ENCODE peak calls at places on chromosomes 11 and 22, in eight cellular contexts. One of them, this sample, is unnamed.

GRCh38 chr11:57276857-57277505 is 39.9 kb upstream of the APLNR start:
- DNase-seq in adrenal gland: no peak
- DNase-seq in body of pancreas: no peak
- DNase-seq in right lobe of liver: no peak
- DNase-seq in IMR-90: peak
- DNase-seq in thyroid gland: no peak
- DNase-seq in spleen: no peak
- DNase-seq in NB4: peak
- DNase-seq in this sample: no peak

GRCh38 chr22:45426387-45426786 is 12.9 kb downstream of the RIBC2 start:
- DNase-seq in adrenal gland: peak
- DNase-seq in body of pancreas: no peak
- DNase-seq in right lobe of liver: peak
- DNase-seq in IMR-90: no peak
- DNase-seq in thyroid gland: no peak
- DNase-seq in spleen: peak
- DNase-seq in NB4: no peak
- DNase-seq in this sample: peak

GRCh38 chr11:110524227-110524626 is 94.5 kb downstream of the FDX1 start:
- DNase-seq in adrenal gland: no peak
- DNase-seq in body of pancreas: peak
- DNase-seq in right lobe of liver: no peak
- DNase-seq in IMR-90: peak
- DNase-seq in thyroid gland: no peak
- DNase-seq in spleen: no peak
- DNase-seq in NB4: no peak
- DNase-seq in this sample: no peak

GRCh38 chr22:36662981-36663380 is 40.6 kb downstream of the CACNG2 start:
- DNase-seq in adrenal gland: no peak
- DNase-seq in body of pancreas: no peak
- DNase-seq in right lobe of liver: no peak
- DNase-seq in IMR-90: no peak
- DNase-seq in thyroid gland: no peak
- DNase-seq in spleen: no peak
- DNase-seq in NB4: no peak
- DNase-seq in this sample: no peak

GRCh38 chr11:77793972-77794371 is 26.6 kb downstream of the RSF1 start:
- DNase-seq in adrenal gland: no peak
- DNase-seq in body of pancreas: no peak
- DNase-seq in right lobe of liver: no peak
- DNase-seq in IMR-90: no peak
- DNase-seq in thyroid gland: no peak
- DNase-seq in spleen: no peak
- DNase-seq in NB4: no peak
- DNase-seq in this sample: no peak

GRCh38 chr22:25475554-25476022 is 88.9 kb upstream of the GRK3 start:
- DNase-seq in adrenal gland: peak
- DNase-seq in body of pancreas: no peak
- DNase-seq in right lobe of liver: no peak
- DNase-seq in IMR-90: peak
- DNase-seq in thyroid gland: peak
- DNase-seq in spleen: no peak
- DNase-seq in NB4: no peak
- DNase-seq in this sample: no peak

GRCh38 chr22:33112606-33113005 is 54.4 kb upstream of the SYN3 start:
- DNase-seq in adrenal gland: no peak
- DNase-seq in body of pancreas: no peak
- DNase-seq in right lobe of liver: no peak
- DNase-seq in IMR-90: no peak
- DNase-seq in thyroid gland: no peak
- DNase-seq in spleen: no peak
- DNase-seq in NB4: no peak
- DNase-seq in this sample: no peak

GRCh38 chr11:32213223-32213622 is 122.3 kb downstream of the RCN1 start:
- DNase-seq in adrenal gland: no peak
- DNase-seq in body of pancreas: no peak
- DNase-seq in right lobe of liver: no peak
- DNase-seq in IMR-90: peak
- DNase-seq in thyroid gland: peak
- DNase-seq in spleen: no peak
- DNase-seq in NB4: peak
- DNase-seq in this sample: no peak

GRCh38 chr11:111736621-111737055 is 29.6 kb downstream of the PPP2R1B start:
- DNase-seq in adrenal gland: no peak
- DNase-seq in body of pancreas: no peak
- DNase-seq in right lobe of liver: no peak
- DNase-seq in IMR-90: no peak
- DNase-seq in thyroid gland: no peak
- DNase-seq in spleen: no peak
- DNase-seq in NB4: no peak
- DNase-seq in this sample: no peak

GRCh38 chr11:72781313-72782080 is 12.3 kb downstream of the STARD10 start:
- DNase-seq in adrenal gland: no peak
- DNase-seq in body of pancreas: peak
- DNase-seq in right lobe of liver: no peak
- DNase-seq in IMR-90: no peak
- DNase-seq in thyroid gland: peak
- DNase-seq in spleen: peak
- DNase-seq in NB4: peak
- DNase-seq in this sample: no peak

DNA sequence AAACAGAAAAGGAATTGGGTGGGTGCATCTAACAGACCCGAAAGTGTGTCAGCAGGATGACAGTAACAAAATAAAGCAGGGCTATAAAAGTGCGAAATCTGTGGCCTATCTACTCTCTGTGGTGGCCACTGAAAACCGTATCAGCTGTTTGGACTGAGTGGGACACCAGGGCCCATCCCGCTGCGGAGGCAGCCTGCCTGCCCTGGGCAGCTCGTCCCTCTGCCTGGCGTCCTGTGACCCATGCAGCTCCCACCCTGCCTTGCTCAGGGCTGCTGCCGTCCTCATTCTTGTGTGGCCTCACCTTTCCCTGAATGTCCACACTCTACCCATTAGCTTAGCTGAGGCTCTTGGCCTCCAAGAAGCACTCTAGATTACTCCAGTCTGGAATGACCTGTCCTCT is 30.4 kb downstream of the CARS1 start:
- DNase-seq in adrenal gland: no peak
- DNase-seq in body of pancreas: no peak
- DNase-seq in right lobe of liver: no peak
- DNase-seq in IMR-90: no peak
- DNase-seq in thyroid gland: no peak
- DNase-seq in spleen: no peak
- DNase-seq in NB4: no peak
- DNase-seq in this sample: no peak
- H3K4me3 ChIP-seq in adrenal gland: no peak
- H3K4me3 ChIP-seq in body of pancreas: no peak
- H3K4me3 ChIP-seq in right lobe of liver: no peak
- H3K4me3 ChIP-seq in IMR-90: no peak
- H3K4me3 ChIP-seq in thyroid gland: no peak
- H3K4me3 ChIP-seq in spleen: no peak
- H3K4me3 ChIP-seq in NB4: no peak
- H3K4me3 ChIP-seq in this sample: no peak

GRCh38 chr11:74744277-74744676 is 4.4 kb upstream of the RNF169 start:
- DNase-seq in adrenal gland: no peak
- DNase-seq in body of pancreas: no peak
- DNase-seq in right lobe of liver: no peak
- DNase-seq in IMR-90: peak
- DNase-seq in thyroid gland: no peak
- DNase-seq in spleen: no peak
- DNase-seq in NB4: no peak
- DNase-seq in this sample: no peak

GRCh38 chr11:74746868-74747267 is 1.8 kb upstream of the RNF169 start:
- DNase-seq in adrenal gland: no peak
- DNase-seq in body of pancreas: no peak
- DNase-seq in right lobe of liver: no peak
- DNase-seq in IMR-90: no peak
- DNase-seq in thyroid gland: no peak
- DNase-seq in spleen: no peak
- DNase-seq in NB4: no peak
- DNase-seq in this sample: no peak

GRCh38 chr11:74742070-74742469 is 6.6 kb upstream of the RNF169 start:
- DNase-seq in adrenal gland: no peak
- DNase-seq in body of pancreas: no peak
- DNase-seq in right lobe of liver: no peak
- DNase-seq in IMR-90: no peak
- DNase-seq in thyroid gland: no peak
- DNase-seq in spleen: no peak
- DNase-seq in NB4: no peak
- DNase-seq in this sample: no peak

GRCh38 chr11:74739546-74740270 is 8.5 kb upstream of the CHRDL2 start:
- DNase-seq in adrenal gland: peak
- DNase-seq in body of pancreas: peak
- DNase-seq in right lobe of liver: peak
- DNase-seq in IMR-90: peak
- DNase-seq in thyroid gland: peak
- DNase-seq in spleen: no peak
- DNase-seq in NB4: peak
- DNase-seq in this sample: peak

DNA sequence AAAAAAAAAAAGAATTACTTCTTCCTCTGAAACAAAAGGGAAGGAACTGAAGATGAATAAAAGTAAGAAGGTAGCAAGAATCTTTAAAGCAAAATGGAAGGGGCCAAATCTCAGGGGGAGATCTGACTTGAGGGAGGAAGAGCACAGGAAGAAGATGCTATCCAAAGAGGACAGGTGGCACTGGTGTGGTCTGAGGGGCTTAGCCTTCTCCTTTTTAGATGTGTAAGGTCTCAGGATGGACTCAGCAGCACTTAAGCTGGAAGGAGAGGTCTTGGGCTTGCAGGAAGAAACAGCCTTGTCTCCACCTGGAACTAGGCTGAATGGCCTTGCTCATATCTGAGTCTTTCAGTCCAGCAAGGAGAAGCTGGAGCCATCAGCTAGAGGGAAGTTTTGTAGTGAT is 5.0 kb upstream of the RNF169 start:
- DNase-seq in adrenal gland: no peak
- DNase-seq in body of pancreas: no peak
- DNase-seq in right lobe of liver: no peak
- DNase-seq in IMR-90: no peak
- DNase-seq in thyroid gland: no peak
- DNase-seq in spleen: no peak
- DNase-seq in NB4: no peak
- DNase-seq in this sample: no peak
- TF ChIP-seq POLR2A in adrenal gland: no peak
- TF ChIP-seq POLR2A in body of pancreas: no peak
- TF ChIP-seq POLR2A in right lobe of liver: no peak
- TF ChIP-seq POLR2A in IMR-90: no peak
- TF ChIP-seq POLR2A in thyroid gland: no peak
- TF ChIP-seq POLR2A in spleen: no peak
- TF ChIP-seq POLR2A in NB4: no peak
- TF ChIP-seq POLR2A in this sample: no peak

GRCh38 chr11:96229354-96229973 is 113.5 kb downstream of the MAML2 start:
- DNase-seq in adrenal gland: no peak
- DNase-seq in body of pancreas: no peak
- DNase-seq in right lobe of liver: no peak
- DNase-seq in IMR-90: no peak
- DNase-seq in thyroid gland: no peak
- DNase-seq in spleen: no peak
- DNase-seq in NB4: peak
- DNase-seq in this sample: no peak
- H3K4me3 ChIP-seq in adrenal gland: no peak
- H3K4me3 ChIP-seq in body of pancreas: no peak
- H3K4me3 ChIP-seq in right lobe of liver: no peak
- H3K4me3 ChIP-seq in IMR-90: no peak
- H3K4me3 ChIP-seq in thyroid gland: no peak
- H3K4me3 ChIP-seq in spleen: no peak
- H3K4me3 ChIP-seq in NB4: no peak
- H3K4me3 ChIP-seq in this sample: no peak

GRCh38 chr22:41448189-41448808 is 1.7 kb upstream of the TOB2 start:
- DNase-seq in adrenal gland: peak
- DNase-seq in body of pancreas: peak
- DNase-seq in right lobe of liver: peak
- DNase-seq in IMR-90: peak
- DNase-seq in thyroid gland: peak
- DNase-seq in spleen: peak
- DNase-seq in NB4: peak
- DNase-seq in this sample: peak
- TF ChIP-seq POLR2A in adrenal gland: peak
- TF ChIP-seq POLR2A in body of pancreas: peak
- TF ChIP-seq POLR2A in right lobe of liver: peak
- TF ChIP-seq POLR2A in IMR-90: no peak
- TF ChIP-seq POLR2A in thyroid gland: peak
- TF ChIP-seq POLR2A in spleen: peak
- TF ChIP-seq POLR2A in NB4: peak
- TF ChIP-seq POLR2A in this sample: peak

DNA sequence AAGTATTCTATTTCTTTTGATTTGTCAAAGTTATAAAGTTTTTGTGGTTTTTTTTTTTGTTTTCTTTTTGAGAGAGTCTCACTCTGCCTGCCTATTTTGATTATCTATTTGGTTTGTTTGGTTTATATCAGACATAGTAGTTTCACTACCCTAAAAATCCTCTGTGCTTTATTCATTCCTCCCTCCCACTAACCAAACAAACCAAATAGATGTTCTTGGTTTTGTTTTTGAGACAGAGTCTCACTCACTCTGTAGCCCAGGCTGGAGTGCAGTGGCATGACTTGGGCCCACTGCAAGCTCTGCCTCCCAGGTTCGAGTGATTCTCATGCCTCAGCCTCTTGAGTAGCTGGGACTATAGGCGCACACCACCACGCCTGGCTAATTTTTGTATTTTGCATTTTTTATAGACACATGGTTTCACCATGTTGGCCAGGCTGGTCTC is 67.9 kb downstream of the ENTHD1 start:
- DNase-seq in adrenal gland: no peak
- DNase-seq in body of pancreas: no peak
- DNase-seq in right lobe of liver: no peak
- DNase-seq in IMR-90: no peak
- DNase-seq in thyroid gland: no peak
- DNase-seq in spleen: peak
- DNase-seq in NB4: no peak
- DNase-seq in this sample: no peak
- H3K4me3 ChIP-seq in adrenal gland: no peak
- H3K4me3 ChIP-seq in body of pancreas: no peak
- H3K4me3 ChIP-seq in right lobe of liver: no peak
- H3K4me3 ChIP-seq in IMR-90: no peak
- H3K4me3 ChIP-seq in thyroid gland: no peak
- H3K4me3 ChIP-seq in spleen: no peak
- H3K4me3 ChIP-seq in NB4: no peak
- H3K4me3 ChIP-seq in this sample: no peak